ENCODE peak calls at places on chromosome 2, in six cellular contexts. One of them, this sample, is unnamed.

GRCh38 chr2:632471-632870 is 44.7 kb downstream of the TMEM18 start:
- DNase-seq in stimulated activated CD4-positive, alpha-beta T cell treated with anti-CD3 and anti-CD28 coated beads, Interleukin-1b, Interleukin-23, amount 100 ng/mL, for 24 hours: no peak
- DNase-seq in fibroblast of mammary gland: no peak
- DNase-seq in NCI-H748 treated with DMSO at 0.1 percent for 48 hours: no peak
- DNase-seq in hypothalamus: no peak
- DNase-seq in SW480: no peak
- DNase-seq in this sample: no peak

GRCh38 chr2:205947621-205948495 is 138.1 kb downstream of the INO80D start:
- DNase-seq in stimulated activated CD4-positive, alpha-beta T cell treated with anti-CD3 and anti-CD28 coated beads, Interleukin-1b, Interleukin-23, amount 100 ng/mL, for 24 hours: peak
- DNase-seq in fibroblast of mammary gland: peak
- DNase-seq in NCI-H748 treated with DMSO at 0.1 percent for 48 hours: peak
- DNase-seq in hypothalamus: peak
- DNase-seq in SW480: peak
- DNase-seq in this sample: peak

GRCh38 chr2:101173707-101174295 is 22.6 kb upstream of the TBC1D8 start:
- DNase-seq in stimulated activated CD4-positive, alpha-beta T cell treated with anti-CD3 and anti-CD28 coated beads, Interleukin-1b, Interleukin-23, amount 100 ng/mL, for 24 hours: no peak
- DNase-seq in fibroblast of mammary gland: no peak
- DNase-seq in NCI-H748 treated with DMSO at 0.1 percent for 48 hours: no peak
- DNase-seq in hypothalamus: no peak
- DNase-seq in SW480: no peak
- DNase-seq in this sample: no peak

GRCh38 chr2:116696903-116697302 is 1117.6 kb upstream of the DDX18 start:
- DNase-seq in stimulated activated CD4-positive, alpha-beta T cell treated with anti-CD3 and anti-CD28 coated beads, Interleukin-1b, Interleukin-23, amount 100 ng/mL, for 24 hours: no peak
- DNase-seq in fibroblast of mammary gland: no peak
- DNase-seq in NCI-H748 treated with DMSO at 0.1 percent for 48 hours: no peak
- DNase-seq in hypothalamus: no peak
- DNase-seq in SW480: no peak
- DNase-seq in this sample: no peak

GRCh38 chr2:195498176-195498575 is 158.8 kb upstream of the SLC39A10 start:
- DNase-seq in stimulated activated CD4-positive, alpha-beta T cell treated with anti-CD3 and anti-CD28 coated beads, Interleukin-1b, Interleukin-23, amount 100 ng/mL, for 24 hours: no peak
- DNase-seq in fibroblast of mammary gland: peak
- DNase-seq in NCI-H748 treated with DMSO at 0.1 percent for 48 hours: no peak
- DNase-seq in hypothalamus: peak
- DNase-seq in SW480: peak
- DNase-seq in this sample: no peak

GRCh38 chr2:151669585-151670081 is 64.6 kb downstream of the NEB start:
- DNase-seq in stimulated activated CD4-positive, alpha-beta T cell treated with anti-CD3 and anti-CD28 coated beads, Interleukin-1b, Interleukin-23, amount 100 ng/mL, for 24 hours: no peak
- DNase-seq in fibroblast of mammary gland: no peak
- DNase-seq in NCI-H748 treated with DMSO at 0.1 percent for 48 hours: no peak
- DNase-seq in hypothalamus: no peak
- DNase-seq in SW480: no peak
- DNase-seq in this sample: no peak

GRCh38 chr2:109674894-109675534 is 60.9 kb downstream of the SOWAHC start:
- DNase-seq in stimulated activated CD4-positive, alpha-beta T cell treated with anti-CD3 and anti-CD28 coated beads, Interleukin-1b, Interleukin-23, amount 100 ng/mL, for 24 hours: no peak
- DNase-seq in fibroblast of mammary gland: no peak
- DNase-seq in NCI-H748 treated with DMSO at 0.1 percent for 48 hours: no peak
- DNase-seq in hypothalamus: no peak
- DNase-seq in SW480: no peak
- DNase-seq in this sample: no peak

GRCh38 chr2:37781028-37781427 is 109.6 kb upstream of the CDC42EP3 start:
- DNase-seq in stimulated activated CD4-positive, alpha-beta T cell treated with anti-CD3 and anti-CD28 coated beads, Interleukin-1b, Interleukin-23, amount 100 ng/mL, for 24 hours: no peak
- DNase-seq in fibroblast of mammary gland: peak
- DNase-seq in NCI-H748 treated with DMSO at 0.1 percent for 48 hours: peak
- DNase-seq in hypothalamus: no peak
- DNase-seq in SW480: peak
- DNase-seq in this sample: peak

GRCh38 chr2:54459037-54459441 is 2.9 kb downstream of the SPTBN1 start:
- DNase-seq in stimulated activated CD4-positive, alpha-beta T cell treated with anti-CD3 and anti-CD28 coated beads, Interleukin-1b, Interleukin-23, amount 100 ng/mL, for 24 hours: no peak
- DNase-seq in fibroblast of mammary gland: peak
- DNase-seq in NCI-H748 treated with DMSO at 0.1 percent for 48 hours: no peak
- DNase-seq in hypothalamus: no peak
- DNase-seq in SW480: no peak
- DNase-seq in this sample: peak

GRCh38 chr2:98869868-98870267 is 66.2 kb downstream of the CRACDL start:
- DNase-seq in stimulated activated CD4-positive, alpha-beta T cell treated with anti-CD3 and anti-CD28 coated beads, Interleukin-1b, Interleukin-23, amount 100 ng/mL, for 24 hours: no peak
- DNase-seq in fibroblast of mammary gland: no peak
- DNase-seq in NCI-H748 treated with DMSO at 0.1 percent for 48 hours: peak
- DNase-seq in hypothalamus: no peak
- DNase-seq in SW480: peak
- DNase-seq in this sample: no peak

GRCh38 chr2:133570547-133570946 is 2.3 kb upstream of the NCKAP5 start:
- DNase-seq in stimulated activated CD4-positive, alpha-beta T cell treated with anti-CD3 and anti-CD28 coated beads, Interleukin-1b, Interleukin-23, amount 100 ng/mL, for 24 hours: no peak
- DNase-seq in fibroblast of mammary gland: no peak
- DNase-seq in NCI-H748 treated with DMSO at 0.1 percent for 48 hours: no peak
- DNase-seq in hypothalamus: no peak
- DNase-seq in SW480: no peak
- DNase-seq in this sample: no peak

GRCh38 chr2:140643761-140644187 is 1487.0 kb downstream of the LRP1B start:
- DNase-seq in stimulated activated CD4-positive, alpha-beta T cell treated with anti-CD3 and anti-CD28 coated beads, Interleukin-1b, Interleukin-23, amount 100 ng/mL, for 24 hours: no peak
- DNase-seq in fibroblast of mammary gland: peak
- DNase-seq in NCI-H748 treated with DMSO at 0.1 percent for 48 hours: no peak
- DNase-seq in hypothalamus: no peak
- DNase-seq in SW480: no peak
- DNase-seq in this sample: peak

GRCh38 chr2:52034706-52035105 is 1002.8 kb upstream of the NRXN1 start:
- DNase-seq in stimulated activated CD4-positive, alpha-beta T cell treated with anti-CD3 and anti-CD28 coated beads, Interleukin-1b, Interleukin-23, amount 100 ng/mL, for 24 hours: no peak
- DNase-seq in fibroblast of mammary gland: peak
- DNase-seq in NCI-H748 treated with DMSO at 0.1 percent for 48 hours: peak
- DNase-seq in hypothalamus: no peak
- DNase-seq in SW480: no peak
- DNase-seq in this sample: no peak

GRCh38 chr2:228303960-228304359 is 122.5 kb upstream of the SPHKAP start:
- DNase-seq in stimulated activated CD4-positive, alpha-beta T cell treated with anti-CD3 and anti-CD28 coated beads, Interleukin-1b, Interleukin-23, amount 100 ng/mL, for 24 hours: no peak
- DNase-seq in fibroblast of mammary gland: no peak
- DNase-seq in NCI-H748 treated with DMSO at 0.1 percent for 48 hours: no peak
- DNase-seq in hypothalamus: no peak
- DNase-seq in SW480: no peak
- DNase-seq in this sample: no peak

GRCh38 chr2:133937669-133938068 is 316.2 kb upstream of the MGAT5 start:
- DNase-seq in stimulated activated CD4-positive, alpha-beta T cell treated with anti-CD3 and anti-CD28 coated beads, Interleukin-1b, Interleukin-23, amount 100 ng/mL, for 24 hours: no peak
- DNase-seq in fibroblast of mammary gland: no peak
- DNase-seq in NCI-H748 treated with DMSO at 0.1 percent for 48 hours: no peak
- DNase-seq in hypothalamus: no peak
- DNase-seq in SW480: no peak
- DNase-seq in this sample: no peak

GRCh38 chr2:161090401-161090800 is 69.8 kb upstream of the TANK start:
- DNase-seq in stimulated activated CD4-positive, alpha-beta T cell treated with anti-CD3 and anti-CD28 coated beads, Interleukin-1b, Interleukin-23, amount 100 ng/mL, for 24 hours: no peak
- DNase-seq in fibroblast of mammary gland: no peak
- DNase-seq in NCI-H748 treated with DMSO at 0.1 percent for 48 hours: no peak
- DNase-seq in hypothalamus: no peak
- DNase-seq in SW480: no peak
- DNase-seq in this sample: no peak

GRCh38 chr2:161415467-161416293 is 417 bp upstream of the TBR1 start:
- DNase-seq in stimulated activated CD4-positive, alpha-beta T cell treated with anti-CD3 and anti-CD28 coated beads, Interleukin-1b, Interleukin-23, amount 100 ng/mL, for 24 hours: no peak
- DNase-seq in fibroblast of mammary gland: no peak
- DNase-seq in NCI-H748 treated with DMSO at 0.1 percent for 48 hours: peak
- DNase-seq in hypothalamus: no peak
- DNase-seq in SW480: no peak
- DNase-seq in this sample: no peak

GRCh38 chr2:208083807-208084206 is 40.5 kb downstream of the CRYGD start:
- DNase-seq in stimulated activated CD4-positive, alpha-beta T cell treated with anti-CD3 and anti-CD28 coated beads, Interleukin-1b, Interleukin-23, amount 100 ng/mL, for 24 hours: no peak
- DNase-seq in fibroblast of mammary gland: no peak
- DNase-seq in NCI-H748 treated with DMSO at 0.1 percent for 48 hours: no peak
- DNase-seq in hypothalamus: no peak
- DNase-seq in SW480: no peak
- DNase-seq in this sample: no peak

GRCh38 chr2:33304032-33304864 is 172.2 kb upstream of the RASGRP3 start:
- DNase-seq in stimulated activated CD4-positive, alpha-beta T cell treated with anti-CD3 and anti-CD28 coated beads, Interleukin-1b, Interleukin-23, amount 100 ng/mL, for 24 hours: no peak
- DNase-seq in fibroblast of mammary gland: no peak
- DNase-seq in NCI-H748 treated with DMSO at 0.1 percent for 48 hours: peak
- DNase-seq in hypothalamus: no peak
- DNase-seq in SW480: no peak
- DNase-seq in this sample: no peak

GRCh38 chr2:183253441-183254130 is 129.3 kb downstream of the NUP35 start:
- DNase-seq in stimulated activated CD4-positive, alpha-beta T cell treated with anti-CD3 and anti-CD28 coated beads, Interleukin-1b, Interleukin-23, amount 100 ng/mL, for 24 hours: no peak
- DNase-seq in fibroblast of mammary gland: no peak
- DNase-seq in NCI-H748 treated with DMSO at 0.1 percent for 48 hours: no peak
- DNase-seq in hypothalamus: no peak
- DNase-seq in SW480: no peak
- DNase-seq in this sample: no peak

GRCh38 chr2:68237404-68237803 is 14.9 kb downstream of the PPP3R1 start:
- DNase-seq in stimulated activated CD4-positive, alpha-beta T cell treated with anti-CD3 and anti-CD28 coated beads, Interleukin-1b, Interleukin-23, amount 100 ng/mL, for 24 hours: no peak
- DNase-seq in fibroblast of mammary gland: peak
- DNase-seq in NCI-H748 treated with DMSO at 0.1 percent for 48 hours: no peak
- DNase-seq in hypothalamus: no peak
- DNase-seq in SW480: no peak
- DNase-seq in this sample: no peak

GRCh38 chr2:216555274-216555673 is 56.6 kb downstream of the RPL37A start:
- DNase-seq in stimulated activated CD4-positive, alpha-beta T cell treated with anti-CD3 and anti-CD28 coated beads, Interleukin-1b, Interleukin-23, amount 100 ng/mL, for 24 hours: no peak
- DNase-seq in fibroblast of mammary gland: no peak
- DNase-seq in NCI-H748 treated with DMSO at 0.1 percent for 48 hours: no peak
- DNase-seq in hypothalamus: peak
- DNase-seq in SW480: no peak
- DNase-seq in this sample: peak

GRCh38 chr2:173353556-173353955 is 1.1 kb upstream of the CDCA7 start:
- DNase-seq in stimulated activated CD4-positive, alpha-beta T cell treated with anti-CD3 and anti-CD28 coated beads, Interleukin-1b, Interleukin-23, amount 100 ng/mL, for 24 hours: no peak
- DNase-seq in fibroblast of mammary gland: no peak
- DNase-seq in NCI-H748 treated with DMSO at 0.1 percent for 48 hours: peak
- DNase-seq in hypothalamus: no peak
- DNase-seq in SW480: no peak
- DNase-seq in this sample: no peak

GRCh38 chr2:145569108-145569507 is 1049.2 kb upstream of the ZEB2 start:
- DNase-seq in stimulated activated CD4-positive, alpha-beta T cell treated with anti-CD3 and anti-CD28 coated beads, Interleukin-1b, Interleukin-23, amount 100 ng/mL, for 24 hours: no peak
- DNase-seq in fibroblast of mammary gland: peak
- DNase-seq in NCI-H748 treated with DMSO at 0.1 percent for 48 hours: no peak
- DNase-seq in hypothalamus: no peak
- DNase-seq in SW480: no peak
- DNase-seq in this sample: no peak

GRCh38 chr2:10447300-10448207 is 573 bp downstream of the ODC1 start:
- DNase-seq in stimulated activated CD4-positive, alpha-beta T cell treated with anti-CD3 and anti-CD28 coated beads, Interleukin-1b, Interleukin-23, amount 100 ng/mL, for 24 hours: no peak
- DNase-seq in fibroblast of mammary gland: peak
- DNase-seq in NCI-H748 treated with DMSO at 0.1 percent for 48 hours: peak
- DNase-seq in hypothalamus: peak
- DNase-seq in SW480: peak
- DNase-seq in this sample: peak

GRCh38 chr2:9703701-9704221 is 73.0 kb upstream of the YWHAQ start:
- DNase-seq in stimulated activated CD4-positive, alpha-beta T cell treated with anti-CD3 and anti-CD28 coated beads, Interleukin-1b, Interleukin-23, amount 100 ng/mL, for 24 hours: no peak
- DNase-seq in fibroblast of mammary gland: peak
- DNase-seq in NCI-H748 treated with DMSO at 0.1 percent for 48 hours: no peak
- DNase-seq in hypothalamus: no peak
- DNase-seq in SW480: peak
- DNase-seq in this sample: peak

GRCh38 chr2:9618410-9618809 is 12.4 kb downstream of the YWHAQ start:
- DNase-seq in stimulated activated CD4-positive, alpha-beta T cell treated with anti-CD3 and anti-CD28 coated beads, Interleukin-1b, Interleukin-23, amount 100 ng/mL, for 24 hours: no peak
- DNase-seq in fibroblast of mammary gland: no peak
- DNase-seq in NCI-H748 treated with DMSO at 0.1 percent for 48 hours: no peak
- DNase-seq in hypothalamus: no peak
- DNase-seq in SW480: no peak
- DNase-seq in this sample: no peak

GRCh38 chr2:150679456-150680120 is 192.1 kb upstream of the RND3 start:
- DNase-seq in stimulated activated CD4-positive, alpha-beta T cell treated with anti-CD3 and anti-CD28 coated beads, Interleukin-1b, Interleukin-23, amount 100 ng/mL, for 24 hours: no peak
- DNase-seq in fibroblast of mammary gland: peak
- DNase-seq in NCI-H748 treated with DMSO at 0.1 percent for 48 hours: no peak
- DNase-seq in hypothalamus: no peak
- DNase-seq in SW480: no peak
- DNase-seq in this sample: no peak

GRCh38 chr2:190640124-190640523 is 8.8 kb upstream of the NAB1 start:
- DNase-seq in stimulated activated CD4-positive, alpha-beta T cell treated with anti-CD3 and anti-CD28 coated beads, Interleukin-1b, Interleukin-23, amount 100 ng/mL, for 24 hours: no peak
- DNase-seq in fibroblast of mammary gland: peak
- DNase-seq in NCI-H748 treated with DMSO at 0.1 percent for 48 hours: no peak
- DNase-seq in hypothalamus: no peak
- DNase-seq in SW480: no peak
- DNase-seq in this sample: no peak

GRCh38 chr2:208326016-208326415 is 60.0 kb downstream of the PIKFYVE start:
- DNase-seq in stimulated activated CD4-positive, alpha-beta T cell treated with anti-CD3 and anti-CD28 coated beads, Interleukin-1b, Interleukin-23, amount 100 ng/mL, for 24 hours: no peak
- DNase-seq in fibroblast of mammary gland: no peak
- DNase-seq in NCI-H748 treated with DMSO at 0.1 percent for 48 hours: no peak
- DNase-seq in hypothalamus: no peak
- DNase-seq in SW480: no peak
- DNase-seq in this sample: no peak

GRCh38 chr2:43024515-43024962 is 201.9 kb downstream of the ZFP36L2 start:
- DNase-seq in stimulated activated CD4-positive, alpha-beta T cell treated with anti-CD3 and anti-CD28 coated beads, Interleukin-1b, Interleukin-23, amount 100 ng/mL, for 24 hours: no peak
- DNase-seq in fibroblast of mammary gland: peak
- DNase-seq in NCI-H748 treated with DMSO at 0.1 percent for 48 hours: no peak
- DNase-seq in hypothalamus: peak
- DNase-seq in SW480: peak
- DNase-seq in this sample: peak

GRCh38 chr2:43402452-43402937 is 176.1 kb upstream of the ZFP36L2 start:
- DNase-seq in stimulated activated CD4-positive, alpha-beta T cell treated with anti-CD3 and anti-CD28 coated beads, Interleukin-1b, Interleukin-23, amount 100 ng/mL, for 24 hours: no peak
- DNase-seq in fibroblast of mammary gland: no peak
- DNase-seq in NCI-H748 treated with DMSO at 0.1 percent for 48 hours: no peak
- DNase-seq in hypothalamus: no peak
- DNase-seq in SW480: no peak
- DNase-seq in this sample: no peak

GRCh38 chr2:66822186-66822585 is 387.3 kb downstream of the MEIS1 start:
- DNase-seq in stimulated activated CD4-positive, alpha-beta T cell treated with anti-CD3 and anti-CD28 coated beads, Interleukin-1b, Interleukin-23, amount 100 ng/mL, for 24 hours: no peak
- DNase-seq in fibroblast of mammary gland: no peak
- DNase-seq in NCI-H748 treated with DMSO at 0.1 percent for 48 hours: no peak
- DNase-seq in hypothalamus: no peak
- DNase-seq in SW480: no peak
- DNase-seq in this sample: no peak

GRCh38 chr2:240554767-240555493 is 2.9 kb downstream of the ANKMY1 start:
- DNase-seq in stimulated activated CD4-positive, alpha-beta T cell treated with anti-CD3 and anti-CD28 coated beads, Interleukin-1b, Interleukin-23, amount 100 ng/mL, for 24 hours: no peak
- DNase-seq in fibroblast of mammary gland: no peak
- DNase-seq in NCI-H748 treated with DMSO at 0.1 percent for 48 hours: no peak
- DNase-seq in hypothalamus: no peak
- DNase-seq in SW480: no peak
- DNase-seq in this sample: no peak

GRCh38 chr2:20209373-20210109 is 15.4 kb downstream of the SDC1 start:
- DNase-seq in stimulated activated CD4-positive, alpha-beta T cell treated with anti-CD3 and anti-CD28 coated beads, Interleukin-1b, Interleukin-23, amount 100 ng/mL, for 24 hours: no peak
- DNase-seq in fibroblast of mammary gland: no peak
- DNase-seq in NCI-H748 treated with DMSO at 0.1 percent for 48 hours: no peak
- DNase-seq in hypothalamus: no peak
- DNase-seq in SW480: no peak
- DNase-seq in this sample: no peak

GRCh38 chr2:212073360-212073759 is 465.2 kb downstream of the ERBB4 start:
- DNase-seq in stimulated activated CD4-positive, alpha-beta T cell treated with anti-CD3 and anti-CD28 coated beads, Interleukin-1b, Interleukin-23, amount 100 ng/mL, for 24 hours: no peak
- DNase-seq in fibroblast of mammary gland: no peak
- DNase-seq in NCI-H748 treated with DMSO at 0.1 percent for 48 hours: no peak
- DNase-seq in hypothalamus: no peak
- DNase-seq in SW480: no peak
- DNase-seq in this sample: no peak